ENCODE peak calls at places on chromosomes 3 and 15, in nine cellular contexts. F is activated T-cell treated with anti-CD3 and anti-CD28 coated beads, Interleukin-2, amount 50 U/mL, for 1 hour; D is cardiac muscle cell; P is Daoy; S is neural progenitor cell; Z is NCI-H226; V is HFFc6; C is activated B cell treated with CpG ODN at 0.5 μM for 24 hours; T is left lung. R is an unnamed sample.

GRCh38 chr15:48358229-48358641 is 27.0 kb downstream of the DUT start:
- DNase-seq in F (no peak), D (peak), P (peak), S (peak), Z (no peak), V (peak), C (no peak), T (no peak), R (no peak)

GRCh38 chr3:168094580-168094876 is 1.2 kb downstream of the GOLIM4 start:
- DNase-seq in F (no peak), D (peak), P (no peak), S (peak), Z (no peak), V (no peak), C (no peak), T (no peak), R (no peak)

GRCh38 chr3:159964166-159964973 is 24.3 kb upstream of the IL12A start:
- DNase-seq in F (no peak), D (peak), P (peak), S (no peak), Z (peak), V (peak), C (no peak), T (no peak), R (no peak)

GRCh38 chr3:17431004-17431403 is 311.4 kb downstream of the TBC1D5 start:
- DNase-seq in F (no peak), D (peak), P (no peak), S (no peak), Z (no peak), V (peak), C (no peak), T (no peak), R (peak)

GRCh38 chr15:60444289-60444912 is 34.5 kb downstream of the ICE2 start:
- DNase-seq in F (no peak), D (peak), P (peak), S (no peak), Z (no peak), V (peak), C (no peak), T (no peak), R (peak)

GRCh38 chr3:13579089-13579488 is 30.2 kb downstream of the FBLN2 start:
- DNase-seq in F (no peak), D (peak), P (no peak), S (no peak), Z (peak), V (peak), C (no peak), T (no peak), R (peak)

GRCh38 chr15:96264801-96265515 is 65.5 kb upstream of the NR2F2 start:
- DNase-seq in F (no peak), D (peak), P (no peak), S (no peak), Z (peak), V (peak), C (no peak), T (no peak), R (no peak)

GRCh38 chr3:124886168-124887051 is 755 bp downstream of the ITGB5 start:
- DNase-seq in F (peak), D (peak), P (peak), S (peak), Z (peak), V (peak), C (peak), T (peak), R (peak)

GRCh38 chr15:44468713-44469385 is 41.4 kb downstream of the CTDSPL2 start:
- DNase-seq in F (no peak), D (peak), P (peak), S (no peak), Z (peak), V (peak), C (no peak), T (no peak), R (peak)

GRCh38 chr3:156304406-156304805 is 184.0 kb downstream of the KCNAB1 start:
- DNase-seq in F (no peak), D (peak), P (peak), S (no peak), Z (no peak), V (peak), C (no peak), T (no peak), R (peak)

GRCh38 chr3:134697830-134698699 is 47.2 kb upstream of the KY start:
- DNase-seq in F (no peak), D (no peak), P (no peak), S (no peak), Z (no peak), V (no peak), C (no peak), T (no peak), R (no peak)

GRCh38 chr3:133191818-133192217 is 153.6 kb downstream of the TMEM108 start:
- DNase-seq in F (no peak), D (no peak), P (no peak), S (no peak), Z (no peak), V (no peak), C (no peak), T (no peak), R (no peak)